ENCODE peak calls at places on chromosomes 6 and 20, in six cellular contexts. K is stimulated activated CD8-positive, alpha-beta memory T cell treated with anti-CD3 and anti-CD28 coated beads, Interleukin-4, amount 100 ng/mL, for 24 hours; E is RCC 7860; V is endothelial cell; X is stimulated activated naive CD8-positive, alpha-beta T cell treated with anti-CD3 and anti-CD28 coated beads, Interleukin-15, Interleukin-2, amounts not matched to agents 100 U/mL and 50 U/mL, for 24 hours; O is activated naive CD8-positive, alpha-beta T cell treated with anti-CD3 and anti-CD28 coated beads for 36 hours. C is an unnamed sample.

GRCh38 chr6:24743265-24743943 is 24.4 kb upstream of the C6orf62 start:
- DNase-seq in K (no peak), E (peak; percentile 95), V (no peak), X (peak; percentile 36), O (peak; percentile 46), C (peak; percentile 97)

GRCh38 chr20:1734269-1734858 is 76.8 kb upstream of the SIRPG start:
- DNase-seq in K (no peak), E (no peak), V (no peak), X (peak; percentile 27), O (no peak), C (peak; percentile 49)

GRCh38 chr6:117908246-117909107 is 1.4 kb downstream of the SLC35F1 start:
- DNase-seq in K (no peak), E (no peak), V (peak; percentile 12), X (no peak), O (no peak), C (no peak)

GRCh38 chr20:2807019-2807418 is 6.6 kb upstream of the CPXM1 start:
- DNase-seq in K (no peak), E (no peak), V (no peak), X (no peak), O (no peak), C (no peak)

GRCh38 chr6:12009904-12010634 is 2.0 kb upstream of the HIVEP1 start:
- DNase-seq in K (no peak), E (no peak), V (no peak), X (no peak), O (no peak), C (no peak)

GRCh38 chr6:160895562-160895961 is 96.0 kb upstream of the MAP3K4 start:
- DNase-seq in K (no peak), E (no peak), V (no peak), X (no peak), O (no peak), C (no peak)

GRCh38 chr6:110401585-110402176 is 13.7 kb downstream of the DDO start:
- DNase-seq in K (no peak), E (no peak), V (no peak), X (no peak), O (no peak), C (no peak)

GRCh38 chr6:157263146-157263545 is 60.2 kb downstream of the TMEM242 start:
- DNase-seq in K (no peak), E (no peak), V (no peak), X (no peak), O (no peak), C (no peak)

GRCh38 chr6:138087549-138087948 is 19.7 kb downstream of the PERP start:
- DNase-seq in K (no peak), E (no peak), V (no peak), X (no peak), O (no peak), C (peak; percentile 75)